ENCODE peak calls at places on chromosomes 16 and 17, in seven cellular contexts. One of them, this sample, is unnamed.

GRCh38 chr17:45225964-45226530 is 4.4 kb downstream of the FMNL1 start:
- DNase-seq in heart right ventricle: peak
- DNase-seq in aorta: peak
- DNase-seq in PC-9: no peak
- DNase-seq in CD8-positive, alpha-beta memory T cell: peak
- DNase-seq in IMR-90: no peak
- DNase-seq in brain microvascular endothelial cell: no peak
- DNase-seq in this sample: peak

GRCh38 chr17:37737971-37738370 is 6.9 kb downstream of the HNF1B start:
- DNase-seq in heart right ventricle: no peak
- DNase-seq in aorta: no peak
- DNase-seq in PC-9: no peak
- DNase-seq in CD8-positive, alpha-beta memory T cell: no peak
- DNase-seq in IMR-90: peak
- DNase-seq in brain microvascular endothelial cell: peak
- DNase-seq in this sample: no peak

GRCh38 chr16:55434000-55434399 is 45.0 kb upstream of the MMP2 start:
- DNase-seq in heart right ventricle: no peak
- DNase-seq in aorta: no peak
- DNase-seq in PC-9: no peak
- DNase-seq in CD8-positive, alpha-beta memory T cell: no peak
- DNase-seq in IMR-90: no peak
- DNase-seq in brain microvascular endothelial cell: no peak
- DNase-seq in this sample: no peak

GRCh38 chr17:63685021-63685420 is 14.9 kb downstream of the LIMD2 start:
- DNase-seq in heart right ventricle: no peak
- DNase-seq in aorta: no peak
- DNase-seq in PC-9: no peak
- DNase-seq in CD8-positive, alpha-beta memory T cell: no peak
- DNase-seq in IMR-90: no peak
- DNase-seq in brain microvascular endothelial cell: no peak
- DNase-seq in this sample: peak

GRCh38 chr17:12627776-12628491 is 37.8 kb upstream of the MYOCD start:
- DNase-seq in heart right ventricle: no peak
- DNase-seq in aorta: no peak
- DNase-seq in PC-9: no peak
- DNase-seq in CD8-positive, alpha-beta memory T cell: no peak
- DNase-seq in IMR-90: peak
- DNase-seq in brain microvascular endothelial cell: peak
- DNase-seq in this sample: no peak

GRCh38 chr16:77213542-77214108 is 14.4 kb downstream of the SYCE1L start:
- DNase-seq in heart right ventricle: peak
- DNase-seq in aorta: no peak
- DNase-seq in PC-9: peak
- DNase-seq in CD8-positive, alpha-beta memory T cell: no peak
- DNase-seq in IMR-90: peak
- DNase-seq in brain microvascular endothelial cell: peak
- DNase-seq in this sample: no peak

GRCh38 chr16:23491490-23492391 is 18.6 kb downstream of the GGA2 start:
- DNase-seq in heart right ventricle: no peak
- DNase-seq in aorta: peak
- DNase-seq in PC-9: no peak
- DNase-seq in CD8-positive, alpha-beta memory T cell: no peak
- DNase-seq in IMR-90: peak
- DNase-seq in brain microvascular endothelial cell: peak
- DNase-seq in this sample: no peak

GRCh38 chr17:35243459-35244204 is 760 bp downstream of the SLFN5 start:
- DNase-seq in heart right ventricle: peak
- DNase-seq in aorta: peak
- DNase-seq in PC-9: peak
- DNase-seq in CD8-positive, alpha-beta memory T cell: peak
- DNase-seq in IMR-90: peak
- DNase-seq in brain microvascular endothelial cell: peak
- DNase-seq in this sample: peak

GRCh38 chr17:45857977-45858708 is 13.5 kb downstream of the SPPL2C start:
- DNase-seq in heart right ventricle: no peak
- DNase-seq in aorta: no peak
- DNase-seq in PC-9: no peak
- DNase-seq in CD8-positive, alpha-beta memory T cell: no peak
- DNase-seq in IMR-90: peak
- DNase-seq in brain microvascular endothelial cell: peak
- DNase-seq in this sample: no peak

GRCh38 chr17:57286372-57287105 is 30.2 kb downstream of the MSI2 start:
- DNase-seq in heart right ventricle: no peak
- DNase-seq in aorta: no peak
- DNase-seq in PC-9: no peak
- DNase-seq in CD8-positive, alpha-beta memory T cell: no peak
- DNase-seq in IMR-90: no peak
- DNase-seq in brain microvascular endothelial cell: no peak
- DNase-seq in this sample: no peak

GRCh38 chr16:51524555-51525373 is 373.7 kb upstream of the SALL1 start:
- DNase-seq in heart right ventricle: no peak
- DNase-seq in aorta: no peak
- DNase-seq in PC-9: no peak
- DNase-seq in CD8-positive, alpha-beta memory T cell: no peak
- DNase-seq in IMR-90: peak
- DNase-seq in brain microvascular endothelial cell: peak
- DNase-seq in this sample: no peak

GRCh38 chr17:42474270-42474669 is 15.6 kb downstream of the ATP6V0A1 start:
- DNase-seq in heart right ventricle: no peak
- DNase-seq in aorta: no peak
- DNase-seq in PC-9: no peak
- DNase-seq in CD8-positive, alpha-beta memory T cell: no peak
- DNase-seq in IMR-90: no peak
- DNase-seq in brain microvascular endothelial cell: no peak
- DNase-seq in this sample: no peak

GRCh38 chr16:85329059-85329812 is 217.0 kb upstream of the CIBAR2 start:
- DNase-seq in heart right ventricle: no peak
- DNase-seq in aorta: no peak
- DNase-seq in PC-9: no peak
- DNase-seq in CD8-positive, alpha-beta memory T cell: no peak
- DNase-seq in IMR-90: peak
- DNase-seq in brain microvascular endothelial cell: peak
- DNase-seq in this sample: no peak

GRCh38 chr17:2792541-2793169 is 3.6 kb upstream of the RAP1GAP2 start:
- DNase-seq in heart right ventricle: no peak
- DNase-seq in aorta: no peak
- DNase-seq in PC-9: no peak
- DNase-seq in CD8-positive, alpha-beta memory T cell: peak
- DNase-seq in IMR-90: no peak
- DNase-seq in brain microvascular endothelial cell: no peak
- DNase-seq in this sample: no peak

GRCh38 chr17:11932337-11932898 is 64.9 kb downstream of the ZNF18 start:
- DNase-seq in heart right ventricle: no peak
- DNase-seq in aorta: no peak
- DNase-seq in PC-9: no peak
- DNase-seq in CD8-positive, alpha-beta memory T cell: no peak
- DNase-seq in IMR-90: no peak
- DNase-seq in brain microvascular endothelial cell: no peak
- DNase-seq in this sample: no peak

GRCh38 chr16:23110257-23110899 is 38.9 kb downstream of the USP31 start:
- DNase-seq in heart right ventricle: no peak
- DNase-seq in aorta: no peak
- DNase-seq in PC-9: no peak
- DNase-seq in CD8-positive, alpha-beta memory T cell: no peak
- DNase-seq in IMR-90: no peak
- DNase-seq in brain microvascular endothelial cell: no peak
- DNase-seq in this sample: no peak

GRCh38 chr17:15966183-15966878 is 21.4 kb downstream of the ADORA2B start:
- DNase-seq in heart right ventricle: no peak
- DNase-seq in aorta: no peak
- DNase-seq in PC-9: peak
- DNase-seq in CD8-positive, alpha-beta memory T cell: no peak
- DNase-seq in IMR-90: peak
- DNase-seq in brain microvascular endothelial cell: no peak
- DNase-seq in this sample: peak

GRCh38 chr16:31253642-31254045 is 6.1 kb upstream of the ITGAM start:
- DNase-seq in heart right ventricle: peak
- DNase-seq in aorta: peak
- DNase-seq in PC-9: peak
- DNase-seq in CD8-positive, alpha-beta memory T cell: no peak
- DNase-seq in IMR-90: no peak
- DNase-seq in brain microvascular endothelial cell: no peak
- DNase-seq in this sample: no peak

GRCh38 chr17:69533481-69534234 is 119.2 kb downstream of the MAP2K6 start:
- DNase-seq in heart right ventricle: no peak
- DNase-seq in aorta: no peak
- DNase-seq in PC-9: no peak
- DNase-seq in CD8-positive, alpha-beta memory T cell: no peak
- DNase-seq in IMR-90: no peak
- DNase-seq in brain microvascular endothelial cell: no peak
- DNase-seq in this sample: no peak

GRCh38 chr16:73572135-73572534 is 524.2 kb upstream of the ZFHX3 start:
- DNase-seq in heart right ventricle: peak
- DNase-seq in aorta: peak
- DNase-seq in PC-9: no peak
- DNase-seq in CD8-positive, alpha-beta memory T cell: no peak
- DNase-seq in IMR-90: no peak
- DNase-seq in brain microvascular endothelial cell: peak
- DNase-seq in this sample: peak

GRCh38 chr16:68539704-68540370 is 746 bp downstream of the ZFP90 start:
- DNase-seq in heart right ventricle: no peak
- DNase-seq in aorta: no peak
- DNase-seq in PC-9: no peak
- DNase-seq in CD8-positive, alpha-beta memory T cell: no peak
- DNase-seq in IMR-90: no peak
- DNase-seq in brain microvascular endothelial cell: no peak
- DNase-seq in this sample: no peak

GRCh38 chr17:28045304-28045703 is 2.8 kb downstream of the NLK start:
- DNase-seq in heart right ventricle: no peak
- DNase-seq in aorta: no peak
- DNase-seq in PC-9: no peak
- DNase-seq in CD8-positive, alpha-beta memory T cell: no peak
- DNase-seq in IMR-90: no peak
- DNase-seq in brain microvascular endothelial cell: no peak
- DNase-seq in this sample: no peak

GRCh38 chr17:68707032-68707431 is 105.9 kb upstream of the FAM20A start:
- DNase-seq in heart right ventricle: no peak
- DNase-seq in aorta: no peak
- DNase-seq in PC-9: no peak
- DNase-seq in CD8-positive, alpha-beta memory T cell: no peak
- DNase-seq in IMR-90: peak
- DNase-seq in brain microvascular endothelial cell: peak
- DNase-seq in this sample: no peak

GRCh38 chr16:67674851-67675578 is 8.4 kb downstream of the C16orf86 start:
- DNase-seq in heart right ventricle: no peak
- DNase-seq in aorta: no peak
- DNase-seq in PC-9: peak
- DNase-seq in CD8-positive, alpha-beta memory T cell: no peak
- DNase-seq in IMR-90: no peak
- DNase-seq in brain microvascular endothelial cell: no peak
- DNase-seq in this sample: no peak

GRCh38 chr17:64357191-64357981 is 33.3 kb downstream of the PECAM1 start:
- DNase-seq in heart right ventricle: peak
- DNase-seq in aorta: peak
- DNase-seq in PC-9: no peak
- DNase-seq in CD8-positive, alpha-beta memory T cell: no peak
- DNase-seq in IMR-90: peak
- DNase-seq in brain microvascular endothelial cell: peak
- DNase-seq in this sample: peak

GRCh38 chr16:2449118-2449517 is 10.8 kb upstream of the TEDC2 start:
- DNase-seq in heart right ventricle: no peak
- DNase-seq in aorta: no peak
- DNase-seq in PC-9: no peak
- DNase-seq in CD8-positive, alpha-beta memory T cell: no peak
- DNase-seq in IMR-90: no peak
- DNase-seq in brain microvascular endothelial cell: no peak
- DNase-seq in this sample: no peak

GRCh38 chr17:17781591-17782424 is 55.0 kb downstream of the SREBF1 start:
- DNase-seq in heart right ventricle: peak
- DNase-seq in aorta: peak
- DNase-seq in PC-9: no peak
- DNase-seq in CD8-positive, alpha-beta memory T cell: peak
- DNase-seq in IMR-90: peak
- DNase-seq in brain microvascular endothelial cell: peak
- DNase-seq in this sample: peak

GRCh38 chr16:85372627-85373372 is 240.3 kb upstream of the GSE1 start:
- DNase-seq in heart right ventricle: no peak
- DNase-seq in aorta: peak
- DNase-seq in PC-9: peak
- DNase-seq in CD8-positive, alpha-beta memory T cell: no peak
- DNase-seq in IMR-90: peak
- DNase-seq in brain microvascular endothelial cell: peak
- DNase-seq in this sample: peak

GRCh38 chr16:14401839-14402115 is 228.3 kb downstream of the PARN start:
- DNase-seq in heart right ventricle: no peak
- DNase-seq in aorta: peak
- DNase-seq in PC-9: no peak
- DNase-seq in CD8-positive, alpha-beta memory T cell: no peak
- DNase-seq in IMR-90: peak
- DNase-seq in brain microvascular endothelial cell: no peak
- DNase-seq in this sample: no peak
- H3K27ac ChIP-seq in heart right ventricle: no peak
- H3K27ac ChIP-seq in aorta: no peak
- H3K27ac ChIP-seq in PC-9: no peak
- H3K27ac ChIP-seq in CD8-positive, alpha-beta memory T cell: no peak
- H3K27ac ChIP-seq in IMR-90: no peak
- H3K27ac ChIP-seq in brain microvascular endothelial cell: no peak
- H3K27ac ChIP-seq in this sample: peak

GRCh38 chr16:88925540-88925887 is 51.5 kb downstream of the CBFA2T3 start:
- DNase-seq in heart right ventricle: no peak
- DNase-seq in aorta: no peak
- DNase-seq in PC-9: no peak
- DNase-seq in CD8-positive, alpha-beta memory T cell: no peak
- DNase-seq in IMR-90: no peak
- DNase-seq in brain microvascular endothelial cell: no peak
- DNase-seq in this sample: no peak
- H3K27ac ChIP-seq in heart right ventricle: no peak
- H3K27ac ChIP-seq in aorta: no peak
- H3K27ac ChIP-seq in PC-9: no peak
- H3K27ac ChIP-seq in CD8-positive, alpha-beta memory T cell: no peak
- H3K27ac ChIP-seq in IMR-90: no peak
- H3K27ac ChIP-seq in brain microvascular endothelial cell: no peak
- H3K27ac ChIP-seq in this sample: no peak

GRCh38 chr16:29737713-29738112 is 8.1 kb downstream of the C16orf54 start:
- DNase-seq in heart right ventricle: no peak
- DNase-seq in aorta: peak
- DNase-seq in PC-9: no peak
- DNase-seq in CD8-positive, alpha-beta memory T cell: no peak
- DNase-seq in IMR-90: no peak
- DNase-seq in brain microvascular endothelial cell: no peak
- DNase-seq in this sample: no peak
- H3K27ac ChIP-seq in heart right ventricle: no peak
- H3K27ac ChIP-seq in aorta: no peak
- H3K27ac ChIP-seq in PC-9: no peak
- H3K27ac ChIP-seq in CD8-positive, alpha-beta memory T cell: no peak
- H3K27ac ChIP-seq in IMR-90: no peak
- H3K27ac ChIP-seq in brain microvascular endothelial cell: no peak
- H3K27ac ChIP-seq in this sample: no peak

DNA sequence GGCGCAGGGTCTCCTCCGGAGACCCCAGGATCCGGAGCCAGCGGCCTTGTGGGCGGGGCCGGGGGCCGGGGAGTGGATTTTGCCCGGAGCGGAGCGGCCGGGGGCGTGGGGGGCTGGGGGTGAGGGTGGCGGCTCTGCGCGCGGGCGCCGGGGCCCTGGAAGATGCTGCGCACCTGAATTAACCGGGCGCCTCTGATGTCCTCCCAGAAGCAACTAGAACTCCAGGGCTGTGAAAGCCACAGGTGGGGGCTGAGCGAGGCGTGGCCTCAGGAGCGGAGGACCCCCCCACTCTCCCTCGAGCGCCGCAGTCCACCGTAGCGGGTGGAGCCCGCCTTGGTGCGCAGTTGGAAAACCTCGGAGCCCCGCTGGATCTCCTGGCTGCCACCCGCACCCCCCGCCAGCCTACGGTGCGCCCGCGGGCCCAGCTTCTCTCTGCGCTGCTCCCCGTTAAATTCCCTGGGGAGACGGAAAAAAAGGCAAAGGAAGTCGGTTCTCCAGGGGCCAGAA is 535 bp downstream of the SLC26A11 start:
- DNase-seq in heart right ventricle: no peak
- DNase-seq in aorta: no peak
- DNase-seq in PC-9: no peak
- DNase-seq in CD8-positive, alpha-beta memory T cell: no peak
- DNase-seq in IMR-90: no peak
- DNase-seq in brain microvascular endothelial cell: no peak
- DNase-seq in this sample: peak
- H3K27ac ChIP-seq in heart right ventricle: peak
- H3K27ac ChIP-seq in aorta: no peak
- H3K27ac ChIP-seq in PC-9: no peak
- H3K27ac ChIP-seq in CD8-positive, alpha-beta memory T cell: peak
- H3K27ac ChIP-seq in IMR-90: peak
- H3K27ac ChIP-seq in brain microvascular endothelial cell: no peak
- H3K27ac ChIP-seq in this sample: peak